ENCODE peak calls at places on chromosomes 7 and 10, in four cellular contexts. V is nephron progenitor cell; D is stimulated activated CD4-positive, alpha-beta T cell treated with anti-CD3 and anti-CD28 coated beads, Interleukin-4, amount 100 ng/mL, for 4 hours; O is Calu3. N is an unnamed sample.

GRCh38 chr7:137992042-137992737 is 9.7 kb downstream of the CREB3L2 start:
- DNase-seq in V (no peak), O (no peak), D (no peak), N (no peak)

GRCh38 chr7:29884399-29885272 is 78.3 kb downstream of the WIPF3 start:
- DNase-seq in V (peak), D (no peak), O (no peak), N (no peak)

GRCh38 chr7:43658718-43659548 is 70.4 kb downstream of the COA1 start:
- DNase-seq in O (no peak), V (no peak), D (no peak), N (no peak)

GRCh38 chr10:88620441-88620840 is 33.9 kb downstream of the LIPJ start:
- DNase-seq in D (no peak), V (no peak), O (no peak), N (no peak)

GRCh38 chr10:60414877-60415585 is 25.4 kb upstream of the ANK3 start:
- DNase-seq in O (peak), D (no peak), V (no peak), N (no peak)

GRCh38 chr7:27651702-27652101 is 11.0 kb downstream of the HIBADH start:
- DNase-seq in V (no peak), D (no peak), O (no peak), N (no peak)

GRCh38 chr10:17128261-17128660 is 1.4 kb downstream of the CUBN start:
- DNase-seq in V (no peak), D (no peak), O (no peak), N (no peak)

GRCh38 chr10:133096616-133097269 is 9.0 kb downstream of the ADGRA1 start:
- DNase-seq in D (no peak), O (no peak), V (no peak), N (no peak)

GRCh38 chr10:112389147-112389822 is 15.4 kb downstream of the ACSL5 start:
- DNase-seq in D (peak), O (peak), V (no peak), N (no peak)

GRCh38 chr10:3494131-3494878 is 290.7 kb downstream of the KLF6 start:
- DNase-seq in D (no peak), V (no peak), O (no peak), N (no peak)

GRCh38 chr10:77328272-77328816 is 309.3 kb downstream of the KCNMA1 start:
- DNase-seq in V (peak), D (no peak), O (peak), N (no peak)

GRCh38 chr7:7323352-7323751 is 141.0 kb downstream of the C1GALT1 start:
- DNase-seq in V (no peak), D (no peak), O (no peak), N (no peak)

GRCh38 chr10:35265435-35265834 is 70.9 kb upstream of the CCNY start:
- DNase-seq in V (no peak), O (no peak), D (no peak), N (no peak)

GRCh38 chr7:132495931-132496330 is 80.3 kb downstream of the PLXNA4 start:
- DNase-seq in V (no peak), O (no peak), D (no peak), N (no peak)